ENCODE peak calls at places on chromosomes 5 and 9, in four cellular contexts. N, H, A and I are unnamed samples. For H3K9me3, the result is how much of the 10 kb centered on the place peaks cover.

GRCh38 chr5:143147382-143147781 is 256.1 kb downstream of the NR3C1 start:
- DNase-seq in N (no peak), H (no peak), A (no peak), I (no peak)

GRCh38 chr9:122186301-122186700 is 26.6 kb downstream of the MORN5 start:
- DNase-seq in N (peak), H (no peak), A (no peak), I (no peak)

GRCh38 chr9:3980771-3981170 is 319.1 kb downstream of the GLIS3 start:
- DNase-seq in N (peak), H (no peak), A (no peak), I (no peak)

GRCh38 chr5:131265318-131265803 is 1.5 kb downstream of the CDC42SE2 start:
- DNase-seq in N (no peak), H (no peak), A (no peak), I (no peak)

GRCh38 chr5:77679791-77680190 is 41.3 kb upstream of the OTP start:
- DNase-seq in N (no peak), H (no peak), A (peak), I (no peak)

GRCh38 chr5:66717455-66718373 is 121.5 kb downstream of the MAST4 start:
- DNase-seq in N (no peak), H (no peak), A (no peak), I (no peak)

GRCh38 chr9:33320568-33321261 is 30.4 kb downstream of the NFX1 start:
- DNase-seq in N (no peak), H (no peak), A (peak), I (no peak)

GRCh38 chr5:176687247-176687646 is 40.0 kb downstream of the TSPAN17 start:
- DNase-seq in N (no peak), H (no peak), A (no peak), I (no peak)

GRCh38 chr5:180848878-180849277 is 12.2 kb downstream of the ZFP62 start:
- DNase-seq in N (no peak), H (no peak), A (no peak), I (no peak)

GRCh38 chr5:180850434-180851078 is 10.5 kb downstream of the ZFP62 start:
- DNase-seq in N (no peak), H (no peak), A (no peak), I (no peak)

GRCh38 chr5:180849827-180850226 is 11.2 kb downstream of the ZFP62 start:
- DNase-seq in N (no peak), H (no peak), A (no peak), I (no peak)

GRCh38 chr5:180847053-180847452 is 14.0 kb downstream of the ZFP62 start:
- DNase-seq in N (no peak), H (no peak), A (no peak), I (no peak)

GRCh38 chr5:180848265-180848664 is 12.8 kb downstream of the ZFP62 start:
- DNase-seq in N (no peak), H (no peak), A (no peak), I (no peak)
- H3K9me3 ChIP-seq in N (half or more), H (under half), A (under half), I (under half)

GRCh38 chr5:12072441-12072840 is 168.2 kb upstream of the CTNND2 start:
- DNase-seq in N (peak), H (no peak), A (no peak), I (no peak)

DNA sequence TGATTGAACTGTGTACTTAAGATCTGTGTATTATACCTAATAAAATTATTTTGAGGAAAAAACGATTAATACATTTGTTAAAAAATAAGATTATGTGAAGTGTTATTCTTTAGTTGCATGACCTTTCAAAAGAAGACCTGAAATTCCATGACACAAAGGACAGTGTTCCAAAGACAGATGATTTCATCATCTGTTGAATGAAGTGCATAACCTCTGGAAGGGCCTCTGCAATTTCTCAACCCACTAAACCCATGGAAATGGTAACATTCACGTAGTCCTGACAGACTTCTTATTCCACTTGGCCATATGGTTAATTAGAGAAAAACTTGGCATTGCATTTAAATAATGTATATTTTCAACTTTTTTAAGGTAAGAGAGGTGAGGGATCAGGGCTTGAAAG is 167.2 kb upstream of the CTNND2 start:
- DNase-seq in N (no peak), H (no peak), A (no peak), I (no peak)
- H3K9me3 ChIP-seq in N (under half), H (under half), A (under half), I (under half)

DNA sequence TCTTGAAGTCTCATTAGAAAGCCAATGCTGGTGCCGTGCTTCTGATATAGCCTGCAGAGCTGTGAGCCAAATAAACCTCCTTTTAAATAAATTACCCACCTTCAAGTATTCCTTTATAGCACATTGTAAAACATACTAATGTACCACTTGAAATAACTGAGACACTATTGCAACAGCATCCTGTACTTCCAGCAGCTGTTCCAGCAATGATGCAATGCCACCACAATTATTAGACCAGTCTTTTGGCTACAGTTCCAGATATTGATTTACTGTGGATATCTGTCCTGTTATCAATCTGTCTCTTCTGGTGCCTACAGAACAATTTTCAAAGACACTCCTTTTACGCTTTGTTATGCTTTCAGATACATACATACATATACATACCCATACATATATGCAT is 567.9 kb downstream of the TAF11L14 start:
- DNase-seq in N (no peak), H (no peak), A (peak), I (no peak)
- H3K9me3 ChIP-seq in N (under half), H (under half), A (under half), I (under half)

DNA sequence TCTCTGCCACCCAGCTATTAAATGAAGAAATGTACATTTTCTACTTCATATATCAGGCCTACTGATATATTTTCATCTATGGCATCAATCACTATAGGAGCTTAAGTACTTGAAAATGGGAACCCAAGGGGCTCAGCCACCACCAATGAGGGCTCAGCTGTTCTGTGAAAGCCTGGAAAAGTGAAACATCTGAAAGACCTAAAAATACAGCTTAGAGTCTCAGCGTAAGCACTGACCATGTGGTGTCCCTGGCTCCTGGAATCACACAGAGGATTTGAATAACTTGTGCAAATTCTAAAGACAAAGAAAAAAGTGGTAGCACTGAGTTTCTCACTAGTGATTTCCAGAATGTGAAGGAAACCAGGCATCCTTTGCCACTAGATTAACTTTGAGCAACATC is 64.5 kb downstream of the PTPRD start:
- DNase-seq in N (no peak), H (no peak), A (no peak), I (no peak)
- H3K9me3 ChIP-seq in N (under half), H (under half), A (under half), I (under half)

DNA sequence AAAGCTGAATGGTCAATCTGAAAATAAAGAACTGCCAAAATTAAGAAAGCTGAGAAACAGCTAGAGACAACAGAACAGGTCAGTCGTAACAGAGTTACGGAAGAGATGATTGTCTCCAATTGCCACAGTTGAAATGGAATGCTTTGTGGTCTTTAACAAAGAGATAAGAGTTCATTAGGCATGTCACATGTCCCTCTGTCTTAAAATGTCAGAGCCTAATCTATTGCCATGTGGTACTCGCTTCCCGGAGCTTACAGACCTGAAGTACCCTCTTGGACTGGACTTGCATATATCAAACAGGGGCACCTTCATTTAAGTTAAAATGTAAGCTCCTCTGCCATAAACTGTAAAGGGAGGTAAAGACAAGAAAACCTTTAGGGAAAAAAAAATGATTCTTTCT is 19.7 kb downstream of the TTC39B start:
- DNase-seq in N (peak), H (no peak), A (no peak), I (no peak)
- H3K9me3 ChIP-seq in N (under half), H (under half), A (under half), I (under half)

DNA sequence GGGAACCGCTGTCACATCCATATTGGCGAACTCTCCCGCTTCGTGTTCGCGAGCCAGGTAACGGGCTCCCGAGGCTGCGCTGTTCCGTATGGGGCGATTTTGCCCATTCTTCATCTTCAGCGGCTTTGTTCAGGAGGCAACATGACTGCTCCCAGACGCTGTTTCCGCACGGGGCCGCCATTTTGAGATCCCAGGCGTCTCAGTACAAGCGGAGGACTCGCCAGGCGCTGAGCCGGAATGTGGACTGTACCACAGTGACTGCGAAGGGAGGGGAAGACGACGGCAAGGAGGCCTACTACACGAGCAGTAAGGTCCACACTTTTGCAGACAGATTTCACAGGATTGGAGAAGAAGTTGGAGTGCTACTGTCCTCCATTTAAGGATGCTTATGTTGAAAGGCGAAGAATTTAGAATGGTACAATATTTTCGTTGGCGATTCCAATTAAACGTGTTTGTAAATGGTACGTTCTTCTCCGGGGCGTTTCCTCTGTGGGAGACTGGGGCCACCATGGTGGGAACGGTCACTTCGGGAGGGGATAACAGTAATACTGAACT is 41.6 kb upstream of the ZNF300 start:
- DNase-seq in N (no peak), H (peak), A (no peak), I (peak)
- H3K9me3 ChIP-seq in N (under half), H (under half), A (under half), I (under half)

DNA sequence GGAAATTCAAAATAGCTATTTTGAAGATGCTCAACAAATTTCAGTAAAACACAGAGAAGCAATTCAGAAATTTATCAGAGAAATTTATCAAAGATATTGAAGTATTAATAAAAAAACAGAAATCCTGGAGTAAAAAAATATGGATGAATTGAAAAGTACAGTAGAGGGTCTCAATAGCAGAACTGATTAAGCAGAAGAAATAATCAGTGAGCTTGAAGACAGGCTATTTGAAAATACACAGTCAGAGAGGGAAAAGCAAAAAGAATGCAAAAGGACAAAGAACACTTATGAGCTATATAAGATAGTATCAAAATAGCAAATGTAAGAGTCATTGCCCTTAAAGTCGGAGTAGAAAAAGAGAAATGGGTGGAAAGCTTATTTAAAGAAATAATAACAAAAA is 107.9 kb upstream of the PPP2R2B start:
- DNase-seq in N (no peak), H (no peak), A (no peak), I (no peak)
- H3K9me3 ChIP-seq in N (under half), H (under half), A (under half), I (under half)

GRCh38 chr9:77844415-77844814 is 187.2 kb downstream of the GNAQ start:
- DNase-seq in N (no peak), H (no peak), A (no peak), I (no peak)
- H3K9me3 ChIP-seq in N (under half), H (under half), A (under half), I (under half)

GRCh38 chr5:179432547-179432946 is 87.3 kb upstream of the ADAMTS2 start:
- DNase-seq in N (no peak), H (no peak), A (no peak), I (no peak)
- H3K9me3 ChIP-seq in N (under half), H (under half), A (under half), I (under half)

DNA sequence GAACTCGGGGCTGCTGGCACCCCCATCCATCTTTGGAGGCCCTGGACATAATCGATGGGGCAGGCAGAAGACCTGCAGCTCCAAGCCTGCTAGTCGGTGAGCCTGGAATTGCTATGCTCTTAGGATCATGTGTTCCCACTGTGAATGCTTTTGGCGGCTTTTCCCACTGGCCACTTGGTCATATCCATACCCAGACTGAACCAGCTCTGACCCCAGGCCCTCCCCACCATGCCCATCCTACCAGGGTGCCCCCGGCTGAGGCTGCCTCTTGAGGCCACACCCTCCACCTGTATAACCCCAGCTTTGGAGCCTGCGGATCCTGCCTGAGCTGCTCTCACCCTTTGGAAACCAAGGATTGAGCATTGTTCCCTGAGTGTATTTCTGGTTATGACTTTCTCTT is 113.5 kb downstream of the TENT4A start:
- DNase-seq in N (no peak), H (no peak), A (no peak), I (no peak)
- H3K9me3 ChIP-seq in N (under half), H (under half), A (under half), I (under half)